ENCODE peak calls at places on chromosomes 5 and 9, in eight cellular contexts. H, A, Q, K, G, R, I and W are unnamed samples.

GRCh38 chr9:92746567-92747458 is 17.8 kb downstream of the BICD2 start:
- DNase-seq in K (no peak), Q (no peak), G (no peak), H (no peak), A (peak), R (peak), I (no peak), W (no peak)

GRCh38 chr5:179393078-179393477 is 47.8 kb upstream of the ADAMTS2 start:
- DNase-seq in R (peak), Q (no peak), H (peak), A (peak), I (no peak), K (no peak), G (no peak), W (no peak)

GRCh38 chr5:149550267-149550582 is 1.0 kb downstream of the CSNK1A1 start:
- DNase-seq in H (peak), R (peak), I (no peak), G (no peak), Q (no peak), A (peak), K (no peak), W (no peak)

GRCh38 chr5:109692011-109692410 is 2.3 kb downstream of the MAN2A1 start:
- DNase-seq in R (peak), H (no peak), Q (no peak), I (no peak), K (no peak), G (no peak), A (peak), W (no peak)

GRCh38 chr9:18207735-18208134 is 266.2 kb upstream of the ADAMTSL1 start:
- DNase-seq in H (no peak), K (no peak), G (no peak), Q (no peak), R (no peak), A (no peak), I (no peak), W (no peak)

GRCh38 chr5:27315541-27316282 is 277.3 kb upstream of the CDH9 start:
- DNase-seq in Q (no peak), K (no peak), H (peak), R (peak), I (no peak), A (peak), G (no peak), W (no peak)

GRCh38 chr5:38608877-38609276 is 52.4 kb upstream of the LIFR start:
- DNase-seq in G (no peak), K (no peak), Q (no peak), I (no peak), H (no peak), R (no peak), A (no peak), W (no peak)

GRCh38 chr5:1757511-1757910 is 42.1 kb downstream of the MRPL36 start:
- DNase-seq in G (peak), H (no peak), A (no peak), R (no peak), Q (no peak), I (no peak), K (no peak), W (peak)

GRCh38 chr5:91221917-91222316 is 161.2 kb downstream of the ARRDC3 start:
- DNase-seq in I (no peak), H (no peak), Q (no peak), K (no peak), R (no peak), A (no peak), G (no peak), W (no peak)

GRCh38 chr5:178213748-178214151 is 9.4 kb downstream of the HNRNPAB start:
- DNase-seq in I (no peak), H (no peak), Q (no peak), A (no peak), R (no peak), G (no peak), K (no peak), W (no peak)

GRCh38 chr5:89236900-89237299 is 353.9 kb upstream of the MEF2C start:
- DNase-seq in K (no peak), Q (no peak), G (no peak), R (no peak), H (no peak), I (no peak), A (no peak), W (no peak)

GRCh38 chr5:157602505-157602904 is 26.9 kb upstream of the ADAM19 start:
- DNase-seq in R (no peak), I (no peak), K (no peak), A (peak), Q (no peak), H (no peak), G (no peak), W (no peak)

GRCh38 chr9:134210908-134211810 is 46.8 kb upstream of the RNU6ATAC start:
- DNase-seq in H (no peak), I (peak), R (no peak), A (no peak), G (peak), Q (peak), K (no peak), W (no peak)

GRCh38 chr9:9498147-9498546 is 1114.7 kb downstream of the PTPRD start:
- DNase-seq in R (no peak), G (no peak), Q (no peak), I (no peak), K (no peak), H (no peak), A (no peak), W (no peak)

GRCh38 chr5:57209316-57210040 is 35.6 kb downstream of the GPBP1 start:
- DNase-seq in G (no peak), Q (no peak), H (no peak), I (no peak), K (no peak), A (peak), R (no peak), W (no peak)

GRCh38 chr5:154723740-154724505 is 31.3 kb upstream of the LARP1 start:
- DNase-seq in G (no peak), R (peak), Q (no peak), H (peak), I (no peak), K (no peak), A (peak), W (no peak)

GRCh38 chr9:12775373-12775962 is 648 bp downstream of the LURAP1L start:
- DNase-seq in G (peak), H (no peak), Q (peak), R (no peak), K (no peak), I (peak), A (no peak), W (no peak)

GRCh38 chr9:30519756-30520155 is 1864.7 kb upstream of the ACO1 start:
- DNase-seq in H (no peak), R (no peak), K (no peak), I (no peak), Q (no peak), A (peak), G (no peak), W (no peak)

GRCh38 chr5:17399931-17400330 is 98.1 kb upstream of the TAF11L2 start:
- DNase-seq in I (no peak), A (no peak), Q (no peak), G (no peak), K (no peak), R (no peak), H (no peak), W (no peak)

GRCh38 chr9:19940808-19941207 is 152.0 kb upstream of the SLC24A2 start:
- DNase-seq in R (no peak), I (no peak), A (no peak), H (no peak), Q (no peak), K (no peak), G (no peak), W (no peak)

GRCh38 chr9:33388110-33388994 is 14.0 kb downstream of the AQP7 start:
- DNase-seq in K (no peak), R (no peak), H (no peak), G (no peak), Q (no peak), A (no peak), I (no peak), W (no peak)

GRCh38 chr5:102583663-102584062 is 84.9 kb upstream of the SLCO6A1 start:
- DNase-seq in I (no peak), R (no peak), H (no peak), K (no peak), Q (no peak), G (no peak), A (peak), W (no peak)

GRCh38 chr5:146721073-146721830 is 157.3 kb downstream of the PPP2R2B start:
- DNase-seq in A (no peak), Q (no peak), R (no peak), K (no peak), G (no peak), I (no peak), H (no peak), W (no peak)

GRCh38 chr5:134092875-134093274 is 21.6 kb upstream of the TCF7 start:
- DNase-seq in R (no peak), G (no peak), A (no peak), I (no peak), H (no peak), Q (no peak), K (no peak), W (no peak)

GRCh38 chr9:16679327-16679821 is 191.1 kb downstream of the BNC2 start:
- DNase-seq in R (peak), G (no peak), A (no peak), Q (no peak), I (no peak), K (no peak), H (no peak), W (no peak)

GRCh38 chr9:2497666-2498400 is 123.8 kb upstream of the VLDLR start:
- DNase-seq in I (no peak), A (no peak), Q (no peak), H (no peak), R (no peak), G (no peak), K (no peak), W (no peak)

GRCh38 chr5:98564836-98565235 is 208.6 kb upstream of the RGMB start:
- DNase-seq in I (no peak), R (no peak), K (no peak), A (no peak), G (no peak), H (no peak), Q (no peak), W (no peak)

GRCh38 chr5:6568383-6568782 is 64.5 kb downstream of the NSUN2 start:
- DNase-seq in G (no peak), H (no peak), R (no peak), K (no peak), I (peak), A (no peak), Q (no peak), W (no peak)

GRCh38 chr5:17381926-17382325 is 116.1 kb upstream of the TAF11L2 start:
- DNase-seq in H (no peak), K (no peak), Q (peak), R (no peak), G (peak), A (no peak), I (peak), W (no peak)

GRCh38 chr9:13140843-13141592 is 138.5 kb downstream of the MPDZ start:
- DNase-seq in I (no peak), A (peak), H (no peak), K (no peak), G (no peak), Q (no peak), R (no peak), W (no peak)

GRCh38 chr9:120927125-120928014 is 774 bp upstream of the TRAF1 start:
- DNase-seq in H (no peak), A (no peak), I (no peak), R (no peak), Q (no peak), G (no peak), K (no peak), W (no peak)
- H3K4me3 ChIP-seq in H (no peak), A (no peak), I (no peak), R (no peak), Q (peak), G (no peak), K (peak), W (peak)

GRCh38 chr9:131252120-131252519 is 24.2 kb downstream of the FAM78A start:
- DNase-seq in H (no peak), A (no peak), I (peak), Q (no peak), G (peak), K (no peak), R (no peak), W (no peak)
- H3K4me3 ChIP-seq in H (no peak), A (no peak), I (no peak), Q (peak), G (peak), K (peak), R (no peak), W (no peak)

DNA sequence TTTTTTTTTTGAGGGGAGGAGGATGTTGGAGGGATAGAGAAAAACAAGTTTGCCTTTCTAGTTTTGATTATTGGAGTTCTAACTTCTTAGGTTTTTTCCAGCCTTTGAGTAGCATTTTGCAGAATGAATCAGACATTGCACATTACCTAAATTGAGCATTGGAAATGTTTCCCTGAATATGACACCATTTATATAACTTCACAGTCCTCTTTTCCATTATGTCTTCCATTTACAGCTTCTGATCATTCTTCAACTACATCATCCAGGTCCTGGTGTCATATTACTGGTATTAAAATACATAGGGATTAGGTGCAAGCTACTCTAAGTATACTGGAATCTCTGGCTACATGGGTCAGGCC is 286.1 kb downstream of the ARHGAP26 start:
- DNase-seq in R (no peak), K (no peak), G (no peak), Q (no peak), A (no peak), H (no peak), I (no peak), W (no peak)
- H3K4me3 ChIP-seq in R (no peak), K (no peak), G (no peak), Q (no peak), A (no peak), H (no peak), I (no peak), W (no peak)

GRCh38 chr5:10536931-10537579 is 26.8 kb upstream of the ANKRD33B start:
- DNase-seq in A (no peak), R (no peak), I (no peak), K (no peak), Q (no peak), G (no peak), H (no peak), W (no peak)

GRCh38 chr5:10538103-10538788 is 25.6 kb upstream of the ANKRD33B start:
- DNase-seq in K (no peak), A (no peak), I (no peak), H (no peak), R (no peak), G (no peak), Q (no peak), W (no peak)

GRCh38 chr5:10535237-10535530 is 28.7 kb upstream of the ANKRD33B start:
- DNase-seq in A (no peak), K (no peak), Q (no peak), R (no peak), G (no peak), I (no peak), H (no peak), W (no peak)

GRCh38 chr5:10537614-10538013 is 26.3 kb upstream of the ANKRD33B start:
- DNase-seq in H (no peak), K (no peak), I (peak), G (no peak), A (no peak), R (no peak), Q (no peak), W (no peak)

GRCh38 chr5:10536511-10536910 is 27.4 kb upstream of the ANKRD33B start:
- DNase-seq in A (no peak), R (no peak), K (no peak), H (no peak), G (no peak), Q (no peak), I (no peak), W (no peak)
- H3K4me3 ChIP-seq in A (no peak), R (no peak), K (peak), H (no peak), G (no peak), Q (no peak), I (no peak), W (no peak)

GRCh38 chr9:129569506-129570449 is 51.1 kb downstream of the C9orf50 start:
- DNase-seq in A (peak), H (no peak), Q (no peak), R (no peak), K (no peak), G (no peak), I (no peak), W (peak)
- H3K4me3 ChIP-seq in A (no peak), H (no peak), Q (peak), R (no peak), K (no peak), G (peak), I (no peak), W (peak)

DNA sequence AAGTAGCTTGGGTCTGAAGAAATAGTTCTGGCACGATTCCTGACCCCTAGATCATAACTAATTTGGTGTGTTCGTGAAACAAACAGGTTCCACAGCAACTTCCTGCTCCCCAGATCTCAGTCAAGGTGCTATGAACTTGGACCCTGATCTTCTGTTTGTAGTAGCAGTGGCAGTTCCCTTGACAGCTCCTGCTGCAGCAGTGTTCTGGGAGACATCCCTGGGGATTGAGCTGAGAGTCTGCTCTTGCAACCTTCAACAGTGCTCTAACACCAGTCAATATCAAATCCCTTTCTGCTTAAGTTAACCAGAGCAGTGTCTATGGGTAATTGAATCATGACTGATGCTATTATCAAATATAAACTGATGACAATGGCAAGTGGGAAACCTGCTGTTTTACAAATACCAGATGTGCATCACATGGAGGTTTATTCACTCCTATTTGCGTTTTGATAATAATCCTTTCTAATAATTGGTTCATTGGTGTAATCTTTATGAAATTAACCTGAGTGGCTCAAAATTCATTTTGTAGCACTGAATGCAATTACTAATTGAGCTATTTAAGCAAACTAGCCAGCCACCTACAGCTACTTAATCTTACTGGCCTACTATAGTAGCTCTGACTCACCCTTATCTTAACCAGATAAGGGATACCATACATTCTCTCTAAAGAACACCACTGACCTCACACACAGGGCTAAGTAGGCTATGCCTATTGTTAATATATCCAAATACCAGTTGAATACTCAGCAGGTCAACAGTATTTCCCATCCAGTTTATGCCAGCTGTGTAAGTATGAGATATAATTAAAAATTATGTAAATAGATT is 21.9 kb downstream of the KDM4C start:
- DNase-seq in I (no peak), G (no peak), Q (no peak), K (no peak), H (no peak), A (peak), R (no peak), W (no peak)
- H3K4me3 ChIP-seq in I (no peak), G (no peak), Q (no peak), K (no peak), H (no peak), A (no peak), R (no peak), W (no peak)

DNA sequence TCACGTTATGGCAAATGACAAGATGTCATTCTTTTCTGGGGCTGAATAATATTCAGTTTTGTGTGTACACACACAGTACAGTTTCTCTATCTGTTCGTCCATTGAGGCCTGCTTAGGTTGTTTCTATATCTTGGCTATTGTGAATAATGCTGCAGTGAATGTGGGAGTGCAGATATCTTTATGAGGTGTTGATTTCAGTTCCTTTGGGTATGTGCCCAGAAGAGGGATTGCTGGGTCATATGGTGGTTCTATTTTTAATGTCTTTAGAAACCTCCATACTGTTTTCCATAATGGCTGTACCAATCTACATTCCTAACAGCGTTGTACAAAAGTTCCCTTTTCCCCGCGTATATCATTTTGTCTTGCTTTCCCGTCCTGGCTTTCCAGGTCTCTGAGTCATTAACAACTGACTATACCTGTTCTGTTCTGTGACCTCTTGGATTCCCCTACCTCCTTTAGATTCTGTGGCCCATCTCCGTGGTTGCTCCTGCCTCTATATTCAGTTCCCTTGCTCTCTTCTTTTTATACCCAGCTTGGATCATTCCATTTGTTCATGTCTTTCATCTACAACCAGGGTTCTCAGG is 6.8 kb downstream of the SNX30 start:
- DNase-seq in Q (no peak), H (no peak), A (peak), I (no peak), K (no peak), R (peak), G (no peak), W (no peak)
- H3K4me3 ChIP-seq in Q (peak), H (no peak), A (no peak), I (no peak), K (no peak), R (no peak), G (no peak), W (no peak)

GRCh38 chr5:36156619-36157018 is 4.7 kb downstream of the SKP2 start:
- DNase-seq in I (no peak), H (peak), Q (no peak), A (peak), R (peak), G (no peak), K (no peak), W (no peak)
- H3K4me3 ChIP-seq in I (no peak), H (no peak), Q (no peak), A (no peak), R (no peak), G (no peak), K (no peak), W (no peak)

GRCh38 chr5:139653616-139654015 is 5.5 kb downstream of the CXXC5 start:
- DNase-seq in A (no peak), K (no peak), H (no peak), G (no peak), Q (no peak), R (no peak), I (no peak), W (no peak)

GRCh38 chr5:139652788-139653241 is 4.7 kb downstream of the CXXC5 start:
- DNase-seq in R (no peak), H (no peak), G (no peak), I (no peak), A (no peak), Q (no peak), K (no peak), W (no peak)

GRCh38 chr5:139651502-139651862 is 3.3 kb downstream of the CXXC5 start:
- DNase-seq in K (no peak), G (no peak), H (no peak), A (no peak), R (no peak), Q (no peak), I (no peak), W (no peak)

GRCh38 chr5:139650689-139651501 is 2.7 kb downstream of the CXXC5 start:
- DNase-seq in Q (peak), H (no peak), G (peak), R (no peak), I (peak), K (no peak), A (no peak), W (no peak)

GRCh38 chr5:139651863-139652787 is 4.0 kb downstream of the CXXC5 start:
- DNase-seq in A (peak), Q (peak), H (no peak), I (peak), R (peak), K (peak), G (peak), W (peak)
- H3K4me3 ChIP-seq in A (no peak), Q (peak), H (peak), I (no peak), R (peak), K (no peak), G (peak), W (peak)

GRCh38 chr5:63213256-63213655 is 634.6 kb downstream of the LRRC70 start:
- DNase-seq in A (no peak), K (no peak), Q (no peak), H (no peak), G (no peak), I (no peak), R (no peak), W (no peak)
- H3K4me3 ChIP-seq in A (no peak), K (no peak), Q (no peak), H (no peak), G (no peak), I (no peak), R (no peak), W (no peak)